ENCODE peak calls at places on chromosomes 7 and 10, in nine cellular contexts. One of them, this sample, is unnamed.

GRCh38 chr10:3225589-3225988 is 53.0 kb upstream of the PITRM1 start:
- DNase-seq in fibroblast of lung: peak; percentile 16
- DNase-seq in testis: no peak
- DNase-seq in uterus: no peak
- DNase-seq in CD8-positive, alpha-beta T cell: no peak
- DNase-seq in cardiac muscle cell: peak; percentile 63
- DNase-seq in AG04449: peak; percentile 63
- DNase-seq in PC-9: no peak
- DNase-seq in tibial artery: no peak
- DNase-seq in this sample: no peak

GRCh38 chr7:140333209-140333608 is 65.1 kb downstream of the SLC37A3 start:
- DNase-seq in fibroblast of lung: no peak
- DNase-seq in testis: no peak
- DNase-seq in uterus: no peak
- DNase-seq in CD8-positive, alpha-beta T cell: no peak
- DNase-seq in cardiac muscle cell: no peak
- DNase-seq in AG04449: no peak
- DNase-seq in PC-9: no peak
- DNase-seq in tibial artery: no peak
- DNase-seq in this sample: no peak

GRCh38 chr10:22992075-22992474 is 64.2 kb downstream of the ARMC3 start:
- DNase-seq in fibroblast of lung: no peak
- DNase-seq in testis: no peak
- DNase-seq in uterus: no peak
- DNase-seq in CD8-positive, alpha-beta T cell: peak; percentile 16
- DNase-seq in cardiac muscle cell: no peak
- DNase-seq in AG04449: no peak
- DNase-seq in PC-9: no peak
- DNase-seq in tibial artery: no peak
- DNase-seq in this sample: peak; percentile 13

GRCh38 chr10:28533315-28533564 is 322 bp downstream of the WAC start:
- DNase-seq in fibroblast of lung: no peak
- DNase-seq in testis: no peak
- DNase-seq in uterus: no peak
- DNase-seq in CD8-positive, alpha-beta T cell: no peak
- DNase-seq in cardiac muscle cell: no peak
- DNase-seq in AG04449: no peak
- DNase-seq in PC-9: no peak
- DNase-seq in tibial artery: no peak
- DNase-seq in this sample: no peak

GRCh38 chr7:102154425-102154824 is 132.2 kb upstream of the SH2B2 start:
- DNase-seq in fibroblast of lung: no peak
- DNase-seq in testis: no peak
- DNase-seq in uterus: no peak
- DNase-seq in CD8-positive, alpha-beta T cell: no peak
- DNase-seq in cardiac muscle cell: no peak
- DNase-seq in AG04449: no peak
- DNase-seq in PC-9: no peak
- DNase-seq in tibial artery: no peak
- DNase-seq in this sample: no peak

GRCh38 chr7:80905334-80905733 is 13.5 kb downstream of the SEMA3C start:
- DNase-seq in fibroblast of lung: no peak
- DNase-seq in testis: no peak
- DNase-seq in uterus: no peak
- DNase-seq in CD8-positive, alpha-beta T cell: no peak
- DNase-seq in cardiac muscle cell: no peak
- DNase-seq in AG04449: no peak
- DNase-seq in PC-9: no peak
- DNase-seq in tibial artery: no peak
- DNase-seq in this sample: no peak

GRCh38 chr7:30556854-30557644 is 37.6 kb upstream of the GARS1 start:
- DNase-seq in fibroblast of lung: no peak
- DNase-seq in testis: no peak
- DNase-seq in uterus: no peak
- DNase-seq in CD8-positive, alpha-beta T cell: no peak
- DNase-seq in cardiac muscle cell: no peak
- DNase-seq in AG04449: no peak
- DNase-seq in PC-9: no peak
- DNase-seq in tibial artery: no peak
- DNase-seq in this sample: no peak

GRCh38 chr7:43850348-43851116 is 18.8 kb downstream of the MRPS24 start:
- DNase-seq in fibroblast of lung: no peak
- DNase-seq in testis: no peak
- DNase-seq in uterus: no peak
- DNase-seq in CD8-positive, alpha-beta T cell: no peak
- DNase-seq in cardiac muscle cell: peak; percentile 12
- DNase-seq in AG04449: no peak
- DNase-seq in PC-9: no peak
- DNase-seq in tibial artery: no peak
- DNase-seq in this sample: no peak

GRCh38 chr10:111756541-111757061 is 427.0 kb downstream of the GPAM start:
- DNase-seq in fibroblast of lung: no peak
- DNase-seq in testis: peak; percentile 76
- DNase-seq in uterus: peak; percentile 28
- DNase-seq in CD8-positive, alpha-beta T cell: no peak
- DNase-seq in cardiac muscle cell: no peak
- DNase-seq in AG04449: no peak
- DNase-seq in PC-9: peak; percentile 3
- DNase-seq in tibial artery: peak; percentile 65
- DNase-seq in this sample: peak; percentile 7

GRCh38 chr7:116018731-116019130 is 11.8 kb downstream of the TFEC start:
- DNase-seq in fibroblast of lung: no peak
- DNase-seq in testis: no peak
- DNase-seq in uterus: no peak
- DNase-seq in CD8-positive, alpha-beta T cell: no peak
- DNase-seq in cardiac muscle cell: no peak
- DNase-seq in AG04449: no peak
- DNase-seq in PC-9: no peak
- DNase-seq in tibial artery: no peak
- DNase-seq in this sample: no peak

GRCh38 chr10:22597142-22597541 is 117.2 kb downstream of the PIP4K2A start:
- DNase-seq in fibroblast of lung: no peak
- DNase-seq in testis: no peak
- DNase-seq in uterus: no peak
- DNase-seq in CD8-positive, alpha-beta T cell: no peak
- DNase-seq in cardiac muscle cell: no peak
- DNase-seq in AG04449: no peak
- DNase-seq in PC-9: no peak
- DNase-seq in tibial artery: no peak
- DNase-seq in this sample: no peak

GRCh38 chr7:40047661-40048060 is 86.8 kb downstream of the MPLKIP start:
- DNase-seq in fibroblast of lung: no peak
- DNase-seq in testis: no peak
- DNase-seq in uterus: no peak
- DNase-seq in CD8-positive, alpha-beta T cell: no peak
- DNase-seq in cardiac muscle cell: no peak
- DNase-seq in AG04449: no peak
- DNase-seq in PC-9: no peak
- DNase-seq in tibial artery: no peak
- DNase-seq in this sample: no peak

GRCh38 chr7:22390512-22390911 is 33.6 kb upstream of the RAPGEF5 start:
- DNase-seq in fibroblast of lung: no peak
- DNase-seq in testis: no peak
- DNase-seq in uterus: no peak
- DNase-seq in CD8-positive, alpha-beta T cell: no peak
- DNase-seq in cardiac muscle cell: no peak
- DNase-seq in AG04449: no peak
- DNase-seq in PC-9: no peak
- DNase-seq in tibial artery: no peak
- DNase-seq in this sample: no peak

GRCh38 chr7:24879281-24879680 is 100.7 kb downstream of the OSBPL3 start:
- DNase-seq in fibroblast of lung: no peak
- DNase-seq in testis: no peak
- DNase-seq in uterus: no peak
- DNase-seq in CD8-positive, alpha-beta T cell: no peak
- DNase-seq in cardiac muscle cell: peak; percentile 56
- DNase-seq in AG04449: no peak
- DNase-seq in PC-9: no peak
- DNase-seq in tibial artery: no peak
- DNase-seq in this sample: no peak

GRCh38 chr7:46003896-46004875 is 83.1 kb upstream of the IGFBP3 start:
- DNase-seq in fibroblast of lung: peak; percentile 68
- DNase-seq in testis: no peak
- DNase-seq in uterus: no peak
- DNase-seq in CD8-positive, alpha-beta T cell: no peak
- DNase-seq in cardiac muscle cell: peak; percentile 43
- DNase-seq in AG04449: no peak
- DNase-seq in PC-9: peak; percentile 52
- DNase-seq in tibial artery: no peak
- DNase-seq in this sample: no peak

GRCh38 chr10:18164093-18164492 is 23.9 kb downstream of the CACNB2 start:
- DNase-seq in fibroblast of lung: peak; percentile 97
- DNase-seq in testis: no peak
- DNase-seq in uterus: no peak
- DNase-seq in CD8-positive, alpha-beta T cell: no peak
- DNase-seq in cardiac muscle cell: peak; percentile 42
- DNase-seq in AG04449: no peak
- DNase-seq in PC-9: no peak
- DNase-seq in tibial artery: no peak
- DNase-seq in this sample: no peak

GRCh38 chr7:40412323-40412722 is 277.5 kb downstream of the SUGCT start:
- DNase-seq in fibroblast of lung: no peak
- DNase-seq in testis: no peak
- DNase-seq in uterus: no peak
- DNase-seq in CD8-positive, alpha-beta T cell: no peak
- DNase-seq in cardiac muscle cell: no peak
- DNase-seq in AG04449: no peak
- DNase-seq in PC-9: no peak
- DNase-seq in tibial artery: no peak
- DNase-seq in this sample: no peak

GRCh38 chr10:48598243-48598935 is 6.5 kb downstream of the ARHGAP22 start:
- DNase-seq in fibroblast of lung: no peak
- DNase-seq in testis: no peak
- DNase-seq in uterus: no peak
- DNase-seq in CD8-positive, alpha-beta T cell: no peak
- DNase-seq in cardiac muscle cell: no peak
- DNase-seq in AG04449: no peak
- DNase-seq in PC-9: peak; percentile 7
- DNase-seq in tibial artery: no peak
- DNase-seq in this sample: no peak

GRCh38 chr7:121002755-121003114 is 14.2 kb downstream of the CPED1 start:
- DNase-seq in fibroblast of lung: peak; percentile 85
- DNase-seq in testis: no peak
- DNase-seq in uterus: no peak
- DNase-seq in CD8-positive, alpha-beta T cell: no peak
- DNase-seq in cardiac muscle cell: no peak
- DNase-seq in AG04449: no peak
- DNase-seq in PC-9: no peak
- DNase-seq in tibial artery: no peak
- DNase-seq in this sample: no peak

GRCh38 chr7:75663302-75663907 is 75.3 kb downstream of the HIP1 start:
- DNase-seq in fibroblast of lung: no peak
- DNase-seq in testis: no peak
- DNase-seq in uterus: no peak
- DNase-seq in CD8-positive, alpha-beta T cell: no peak
- DNase-seq in cardiac muscle cell: no peak
- DNase-seq in AG04449: no peak
- DNase-seq in PC-9: no peak
- DNase-seq in tibial artery: no peak
- DNase-seq in this sample: no peak

GRCh38 chr7:82114237-82114636 is 329.3 kb downstream of the CACNA2D1 start:
- DNase-seq in fibroblast of lung: no peak
- DNase-seq in testis: no peak
- DNase-seq in uterus: no peak
- DNase-seq in CD8-positive, alpha-beta T cell: no peak
- DNase-seq in cardiac muscle cell: no peak
- DNase-seq in AG04449: no peak
- DNase-seq in PC-9: no peak
- DNase-seq in tibial artery: no peak
- DNase-seq in this sample: no peak

GRCh38 chr10:31483546-31483945 is 164.5 kb downstream of the ZEB1 start:
- DNase-seq in fibroblast of lung: no peak
- DNase-seq in testis: no peak
- DNase-seq in uterus: no peak
- DNase-seq in CD8-positive, alpha-beta T cell: no peak
- DNase-seq in cardiac muscle cell: no peak
- DNase-seq in AG04449: no peak
- DNase-seq in PC-9: no peak
- DNase-seq in tibial artery: no peak
- DNase-seq in this sample: no peak

GRCh38 chr10:36725581-36726520 is 399.5 kb upstream of the ANKRD30A start:
- DNase-seq in fibroblast of lung: peak; percentile 69
- DNase-seq in testis: no peak
- DNase-seq in uterus: no peak
- DNase-seq in CD8-positive, alpha-beta T cell: no peak
- DNase-seq in cardiac muscle cell: peak; percentile 50
- DNase-seq in AG04449: peak; percentile 71
- DNase-seq in PC-9: peak; percentile 0
- DNase-seq in tibial artery: no peak
- DNase-seq in this sample: no peak
- H3K4me3 ChIP-seq in fibroblast of lung: no peak overlapping the region
- H3K4me3 ChIP-seq in testis: no peak overlapping the region
- H3K4me3 ChIP-seq in uterus: no peak overlapping the region
- H3K4me3 ChIP-seq in CD8-positive, alpha-beta T cell: no peak overlapping the region
- H3K4me3 ChIP-seq in cardiac muscle cell: no peak overlapping the region
- H3K4me3 ChIP-seq in AG04449: no peak overlapping the region
- H3K4me3 ChIP-seq in PC-9: no peak overlapping the region
- H3K4me3 ChIP-seq in tibial artery: no peak overlapping the region
- H3K4me3 ChIP-seq in this sample: no peak overlapping the region

GRCh38 chr7:65722361-65722792 is 150.5 kb upstream of the VKORC1L1 start:
- DNase-seq in fibroblast of lung: peak; percentile 28
- DNase-seq in testis: peak; percentile 64
- DNase-seq in uterus: peak; percentile 28
- DNase-seq in CD8-positive, alpha-beta T cell: peak; percentile 78
- DNase-seq in cardiac muscle cell: peak; percentile 34
- DNase-seq in AG04449: no peak
- DNase-seq in PC-9: peak; percentile 60
- DNase-seq in tibial artery: no peak
- DNase-seq in this sample: peak; percentile 22
- TF ChIP-seq CTCF in fibroblast of lung: peak; percentile 67
- TF ChIP-seq CTCF in testis: peak; percentile 23
- TF ChIP-seq CTCF in uterus: peak; percentile 21
- TF ChIP-seq CTCF in CD8-positive, alpha-beta T cell: peak; percentile 68
- TF ChIP-seq CTCF in cardiac muscle cell: peak; percentile 80
- TF ChIP-seq CTCF in AG04449: peak; percentile 59
- TF ChIP-seq CTCF in PC-9: peak; percentile 72
- TF ChIP-seq CTCF in tibial artery: peak; percentile 38
- TF ChIP-seq CTCF in this sample: peak; percentile 80

GRCh38 chr10:32943395-32943794 is 14.6 kb downstream of the ITGB1 start:
- DNase-seq in fibroblast of lung: no peak
- DNase-seq in testis: no peak
- DNase-seq in uterus: no peak
- DNase-seq in CD8-positive, alpha-beta T cell: no peak
- DNase-seq in cardiac muscle cell: no peak
- DNase-seq in AG04449: no peak
- DNase-seq in PC-9: no peak
- DNase-seq in tibial artery: no peak
- DNase-seq in this sample: no peak
- H3K4me3 ChIP-seq in fibroblast of lung: no peak overlapping the region
- H3K4me3 ChIP-seq in testis: peak overlapping the region; percentile 13
- H3K4me3 ChIP-seq in uterus: no peak overlapping the region
- H3K4me3 ChIP-seq in CD8-positive, alpha-beta T cell: no peak overlapping the region
- H3K4me3 ChIP-seq in cardiac muscle cell: no peak overlapping the region
- H3K4me3 ChIP-seq in AG04449: no peak overlapping the region
- H3K4me3 ChIP-seq in PC-9: no peak overlapping the region
- H3K4me3 ChIP-seq in tibial artery: no peak overlapping the region
- H3K4me3 ChIP-seq in this sample: no peak overlapping the region

GRCh38 chr7:130096243-130096827 is 26.0 kb downstream of the KLHDC10 start:
- DNase-seq in fibroblast of lung: peak; percentile 33
- DNase-seq in testis: no peak
- DNase-seq in uterus: no peak
- DNase-seq in CD8-positive, alpha-beta T cell: no peak
- DNase-seq in cardiac muscle cell: no peak
- DNase-seq in AG04449: no peak
- DNase-seq in PC-9: no peak
- DNase-seq in tibial artery: no peak
- DNase-seq in this sample: no peak
- TF ChIP-seq CTCF in fibroblast of lung: peak; percentile 36
- TF ChIP-seq CTCF in testis: no peak
- TF ChIP-seq CTCF in uterus: peak; percentile 25
- TF ChIP-seq CTCF in CD8-positive, alpha-beta T cell: no peak
- TF ChIP-seq CTCF in cardiac muscle cell: peak; percentile 20
- TF ChIP-seq CTCF in AG04449: peak; percentile 26
- TF ChIP-seq CTCF in PC-9: peak; percentile 34
- TF ChIP-seq CTCF in tibial artery: peak; percentile 22
- TF ChIP-seq CTCF in this sample: no peak

This sample was measured in GM12864.